ENCODE peak calls at places on chromosomes 7 and 10, in seven cellular contexts. B is H9, P is mesendoderm, A is IMR-90, K is trophoblast cell, S is mesenchymal stem cell, U is H1. G is an unnamed sample.
A peak's percentile ranks its signal among the peaks of the same experiment; 100 is the strongest.

GRCh38 chr10:111595173-111595572 is 518.3 kb downstream of the ADRA2A start:
- DNase-seq in B (no peak), P (no peak), A (no peak), K (no peak), S (no peak), U (no peak), G (no peak)

GRCh38 chr7:84611391-84611790 is 416.8 kb upstream of the SEMA3A start:
- DNase-seq in B (no peak), P (no peak), A (no peak), K (no peak), S (no peak), U (no peak), G (no peak)

GRCh38 chr10:6208781-6209235 is 6.1 kb downstream of the PFKFB3 start:
- DNase-seq in B (peak; percentile 26), P (no peak), A (no peak), K (no peak), S (no peak), U (no peak), G (no peak)

GRCh38 chr7:100166317-100166940 is 2.0 kb downstream of the GAL3ST4 start:
- DNase-seq in B (no peak), P (no peak), A (no peak), K (no peak), S (no peak), U (no peak), G (no peak)

GRCh38 chr10:71761105-71761511 is 12.2 kb downstream of the VSIR start:
- DNase-seq in B (no peak), P (no peak), A (no peak), K (no peak), S (no peak), U (no peak), G (no peak)

GRCh38 chr7:100568936-100569844 is 4.5 kb downstream of the SAP25 start:
- DNase-seq in B (peak; percentile 95), P (peak; percentile 88), A (no peak), K (no peak), S (peak; percentile 71), U (peak; percentile 67), G (peak; percentile 67)

GRCh38 chr10:84537447-84537931 is 209.1 kb downstream of the CCSER2 start:
- DNase-seq in B (no peak), P (peak; percentile 70), A (peak; percentile 59), K (peak; percentile 33), S (peak; percentile 65), U (no peak), G (peak; percentile 63)

GRCh38 chr7:8442814-8443304 is 9.4 kb downstream of the NXPH1 start:
- DNase-seq in B (peak; percentile 90), P (peak; percentile 87), A (no peak), K (peak; percentile 16), S (peak; percentile 62), U (no peak), G (peak; percentile 87)

GRCh38 chr7:485188-486081 is 34.2 kb downstream of the PDGFA start:
- DNase-seq in B (no peak), P (no peak), A (peak; percentile 26), K (no peak), S (peak; percentile 25), U (no peak), G (no peak)

GRCh38 chr10:91955114-91955513 is 31.5 kb downstream of the BTAF1 start:
- DNase-seq in B (no peak), P (no peak), A (no peak), K (no peak), S (no peak), U (no peak), G (no peak)

GRCh38 chr7:69996132-69996531 is 397.9 kb downstream of the AUTS2 start:
- DNase-seq in B (no peak), P (no peak), A (no peak), K (no peak), S (no peak), U (no peak), G (no peak)

GRCh38 chr7:80428161-80429054 is 83.5 kb downstream of the GNAT3 start:
- DNase-seq in B (peak; percentile 41), P (peak; percentile 83), A (peak; percentile 79), K (peak; percentile 40), S (peak; percentile 72), U (no peak), G (peak; percentile 12)

GRCh38 chr7:102426268-102427031 is 6.9 kb upstream of the ORAI2 start:
- DNase-seq in B (no peak), P (no peak), A (no peak), K (no peak), S (no peak), U (no peak), G (no peak)

GRCh38 chr7:50504646-50505546 is 54.7 kb upstream of the FIGNL1 start:
- DNase-seq in B (no peak), P (no peak), A (no peak), K (no peak), S (no peak), U (no peak), G (no peak)

GRCh38 chr10:122078326-122078725 is 89.4 kb downstream of the TACC2 start:
- DNase-seq in B (no peak), P (no peak), A (no peak), K (no peak), S (no peak), U (no peak), G (no peak)

GRCh38 chr10:69491611-69492010 is 40.3 kb downstream of the TSPAN15 start:
- DNase-seq in B (no peak), P (no peak), A (no peak), K (no peak), S (no peak), U (no peak), G (no peak)

GRCh38 chr10:3324572-3324971 is 152.0 kb upstream of the PITRM1 start:
- DNase-seq in B (no peak), P (no peak), A (no peak), K (no peak), S (no peak), U (no peak), G (no peak)

GRCh38 chr7:109206196-109206595 is 636.5 kb downstream of the DNAJB9 start:
- DNase-seq in B (no peak), P (peak; percentile 2), A (no peak), K (no peak), S (no peak), U (no peak), G (no peak)
- H3K4ac ChIP-seq in B (no peak overlapping the region), P (no peak overlapping the region), A (no peak overlapping the region), K (no peak overlapping the region), S (no peak overlapping the region), U (no peak overlapping the region), G (no peak overlapping the region)

GRCh38 chr7:150800576-150801241 is at the start of gene TMEM176A:
- DNase-seq in B (no peak), P (no peak), A (no peak), K (no peak), S (no peak), U (no peak), G (no peak)

GRCh38 chr7:150801946-150802771 is 1.6 kb downstream of the TMEM176A start:
- DNase-seq in B (no peak), P (no peak), A (no peak), K (no peak), S (no peak), U (no peak), G (no peak)

GRCh38 chr7:150799741-150800575 is at the start of gene TMEM176B:
- DNase-seq in B (no peak), P (no peak), A (no peak), K (no peak), S (no peak), U (no peak), G (no peak)

GRCh38 chr7:150801242-150801945 is 825 bp downstream of the TMEM176A start:
- DNase-seq in B (no peak), P (no peak), A (no peak), K (no peak), S (no peak), U (no peak), G (no peak)

DNA sequence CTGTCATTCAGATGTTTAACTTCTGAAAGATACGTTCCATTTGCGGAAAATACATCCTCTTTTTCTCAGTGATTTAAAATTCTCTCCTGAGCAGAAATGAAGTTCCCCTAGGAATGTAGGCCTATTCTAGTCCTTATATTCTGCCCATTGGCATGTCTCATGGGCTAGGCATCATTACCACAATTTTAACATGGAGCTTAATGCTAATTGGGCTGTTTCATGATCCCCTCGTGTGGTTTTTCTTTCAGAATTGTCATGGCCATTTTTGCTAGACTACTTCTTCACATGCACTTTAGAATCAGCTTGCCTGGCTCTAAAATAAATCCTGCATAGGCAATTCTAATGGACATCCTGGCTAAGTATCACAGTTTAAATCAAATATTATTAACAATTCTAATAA is 1.0 kb downstream of the TMEM176B start:
- DNase-seq in B (no peak), P (no peak), A (no peak), K (no peak), S (no peak), U (no peak), G (no peak)
- H3K9ac ChIP-seq in B (no peak overlapping the region), P (no peak overlapping the region), A (no peak overlapping the region), K (no peak overlapping the region), S (no peak overlapping the region), U (no peak overlapping the region), G (no peak overlapping the region)

DNA sequence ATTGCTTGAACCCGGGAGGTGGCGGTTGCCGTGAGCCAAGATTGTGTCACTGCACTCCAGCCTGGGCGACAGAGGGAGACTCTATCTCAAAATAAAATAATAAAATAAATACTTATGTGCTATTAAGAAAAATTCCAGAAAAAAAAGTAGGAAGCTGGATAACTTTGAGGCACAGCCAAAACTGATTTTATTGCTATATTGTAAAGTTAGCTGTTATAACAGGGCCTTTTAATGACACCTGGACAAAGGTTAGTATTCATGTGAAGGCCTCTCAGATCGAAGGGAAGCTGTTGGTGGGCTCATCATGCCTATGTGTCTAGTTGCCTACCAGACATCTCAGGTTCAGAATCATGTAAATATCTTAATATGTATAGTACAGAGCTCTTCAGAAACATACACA is 143.0 kb downstream of the LCOR start:
- DNase-seq in B (no peak), P (no peak), A (no peak), K (no peak), S (no peak), U (no peak), G (no peak)
- H3K4ac ChIP-seq in B (no peak overlapping the region), P (no peak overlapping the region), A (no peak overlapping the region), K (no peak overlapping the region), S (no peak overlapping the region), U (no peak overlapping the region), G (no peak overlapping the region)

GRCh38 chr10:34506773-34507172 is 308.3 kb downstream of the PARD3 start:
- DNase-seq in B (no peak), P (peak; percentile 84), A (no peak), K (no peak), S (no peak), U (no peak), G (no peak)

GRCh38 chr10:34503704-34504103 is 311.4 kb downstream of the PARD3 start:
- DNase-seq in B (no peak), P (no peak), A (no peak), K (no peak), S (no peak), U (no peak), G (no peak)

GRCh38 chr10:34507217-34507616 is 307.9 kb downstream of the PARD3 start:
- DNase-seq in B (no peak), P (peak; percentile 64), A (no peak), K (no peak), S (no peak), U (no peak), G (peak; percentile 50)

GRCh38 chr10:34505338-34505737 is 309.8 kb downstream of the PARD3 start:
- DNase-seq in B (no peak), P (peak; percentile 46), A (no peak), K (no peak), S (no peak), U (no peak), G (no peak)

DNA sequence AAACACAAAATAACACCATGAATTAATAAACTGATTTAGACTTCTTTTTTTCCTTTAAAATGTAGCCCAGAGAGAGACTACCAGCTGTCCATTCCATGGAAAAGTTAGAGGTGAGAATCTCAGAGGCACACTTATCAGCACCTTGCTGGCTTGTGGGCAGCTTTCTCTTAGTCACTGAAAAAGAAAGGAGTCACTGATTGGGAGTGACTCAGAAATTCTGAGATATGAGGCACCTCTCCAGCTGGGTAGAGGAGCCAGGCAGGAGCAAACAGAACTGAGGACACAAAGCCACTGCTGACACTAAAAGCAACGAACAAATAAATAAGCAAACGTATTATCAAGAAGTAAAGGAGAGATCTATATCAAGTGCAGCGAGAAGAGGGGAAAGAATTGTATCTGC is 310.6 kb downstream of the PARD3 start:
- DNase-seq in B (no peak), P (peak; percentile 95), A (peak; percentile 71), K (peak; percentile 25), S (peak; percentile 57), U (no peak), G (no peak)
- H3K9ac ChIP-seq in B (no peak overlapping the region), P (no peak overlapping the region), A (no peak overlapping the region), K (no peak overlapping the region), S (no peak overlapping the region), U (no peak overlapping the region), G (no peak overlapping the region)